ENCODE peak calls at places on chromosomes 7 and 10, in nine cellular contexts. One of them, this sample, is unnamed.

GRCh38 chr10:14035506-14035905 is 295.2 kb downstream of the FRMD4A start:
- DNase-seq in fibroblast of pulmonary artery: no peak
- DNase-seq in upper lobe of right lung: no peak
- DNase-seq in cardiac muscle cell: no peak
- DNase-seq in ovary: no peak
- DNase-seq in PC-9: no peak
- DNase-seq in effector memory CD4-positive, alpha-beta T cell: no peak
- DNase-seq in ascending aorta: no peak
- DNase-seq in Peyer's patch: no peak
- DNase-seq in this sample: no peak

GRCh38 chr7:44894881-44895600 is 9.7 kb upstream of the PURB start:
- DNase-seq in fibroblast of pulmonary artery: no peak
- DNase-seq in upper lobe of right lung: no peak
- DNase-seq in cardiac muscle cell: no peak
- DNase-seq in ovary: no peak
- DNase-seq in PC-9: no peak
- DNase-seq in effector memory CD4-positive, alpha-beta T cell: no peak
- DNase-seq in ascending aorta: no peak
- DNase-seq in Peyer's patch: no peak
- DNase-seq in this sample: no peak

GRCh38 chr10:124008187-124008970 is 85.0 kb downstream of the CHST15 start:
- DNase-seq in fibroblast of pulmonary artery: no peak
- DNase-seq in upper lobe of right lung: peak; percentile 39
- DNase-seq in cardiac muscle cell: no peak
- DNase-seq in ovary: no peak
- DNase-seq in PC-9: no peak
- DNase-seq in effector memory CD4-positive, alpha-beta T cell: no peak
- DNase-seq in ascending aorta: no peak
- DNase-seq in Peyer's patch: no peak
- DNase-seq in this sample: no peak

GRCh38 chr7:156764016-156764669 is 123.6 kb downstream of the RNF32 start:
- DNase-seq in fibroblast of pulmonary artery: peak; percentile 85
- DNase-seq in upper lobe of right lung: peak; percentile 79
- DNase-seq in cardiac muscle cell: peak; percentile 63
- DNase-seq in ovary: peak; percentile 65
- DNase-seq in PC-9: no peak
- DNase-seq in effector memory CD4-positive, alpha-beta T cell: no peak
- DNase-seq in ascending aorta: no peak
- DNase-seq in Peyer's patch: peak; percentile 75
- DNase-seq in this sample: peak; percentile 51

GRCh38 chr7:24319209-24319608 is 35.2 kb downstream of the NPY start:
- DNase-seq in fibroblast of pulmonary artery: no peak
- DNase-seq in upper lobe of right lung: no peak
- DNase-seq in cardiac muscle cell: no peak
- DNase-seq in ovary: no peak
- DNase-seq in PC-9: no peak
- DNase-seq in effector memory CD4-positive, alpha-beta T cell: no peak
- DNase-seq in ascending aorta: no peak
- DNase-seq in Peyer's patch: no peak
- DNase-seq in this sample: no peak

GRCh38 chr7:131769241-131769640 is 212.8 kb upstream of the PODXL start:
- DNase-seq in fibroblast of pulmonary artery: no peak
- DNase-seq in upper lobe of right lung: no peak
- DNase-seq in cardiac muscle cell: no peak
- DNase-seq in ovary: no peak
- DNase-seq in PC-9: peak; percentile 40
- DNase-seq in effector memory CD4-positive, alpha-beta T cell: no peak
- DNase-seq in ascending aorta: no peak
- DNase-seq in Peyer's patch: no peak
- DNase-seq in this sample: peak; percentile 55

GRCh38 chr10:102780246-102780645 is 36.5 kb downstream of the WBP1L start:
- DNase-seq in fibroblast of pulmonary artery: peak; percentile 77
- DNase-seq in upper lobe of right lung: no peak
- DNase-seq in cardiac muscle cell: no peak
- DNase-seq in ovary: no peak
- DNase-seq in PC-9: peak; percentile 57
- DNase-seq in effector memory CD4-positive, alpha-beta T cell: no peak
- DNase-seq in ascending aorta: no peak
- DNase-seq in Peyer's patch: no peak
- DNase-seq in this sample: no peak

GRCh38 chr10:110141185-110141584 is 66.2 kb upstream of the MXI1 start:
- DNase-seq in fibroblast of pulmonary artery: peak; percentile 87
- DNase-seq in upper lobe of right lung: no peak
- DNase-seq in cardiac muscle cell: no peak
- DNase-seq in ovary: no peak
- DNase-seq in PC-9: no peak
- DNase-seq in effector memory CD4-positive, alpha-beta T cell: no peak
- DNase-seq in ascending aorta: no peak
- DNase-seq in Peyer's patch: no peak
- DNase-seq in this sample: peak; percentile 97

GRCh38 chr7:33781796-33782195 is 123.5 kb upstream of the BMPER start:
- DNase-seq in fibroblast of pulmonary artery: no peak
- DNase-seq in upper lobe of right lung: no peak
- DNase-seq in cardiac muscle cell: no peak
- DNase-seq in ovary: no peak
- DNase-seq in PC-9: no peak
- DNase-seq in effector memory CD4-positive, alpha-beta T cell: no peak
- DNase-seq in ascending aorta: no peak
- DNase-seq in Peyer's patch: no peak
- DNase-seq in this sample: no peak

GRCh38 chr10:4686644-4686996 is 139.4 kb upstream of the AKR1E2 start:
- DNase-seq in fibroblast of pulmonary artery: peak; percentile 87
- DNase-seq in upper lobe of right lung: no peak
- DNase-seq in cardiac muscle cell: no peak
- DNase-seq in ovary: no peak
- DNase-seq in PC-9: peak; percentile 88
- DNase-seq in effector memory CD4-positive, alpha-beta T cell: no peak
- DNase-seq in ascending aorta: no peak
- DNase-seq in Peyer's patch: no peak
- DNase-seq in this sample: no peak

GRCh38 chr7:94525917-94526316 is 16.3 kb downstream of the CASD1 start:
- DNase-seq in fibroblast of pulmonary artery: no peak
- DNase-seq in upper lobe of right lung: no peak
- DNase-seq in cardiac muscle cell: no peak
- DNase-seq in ovary: no peak
- DNase-seq in PC-9: no peak
- DNase-seq in effector memory CD4-positive, alpha-beta T cell: no peak
- DNase-seq in ascending aorta: no peak
- DNase-seq in Peyer's patch: no peak
- DNase-seq in this sample: no peak

GRCh38 chr7:39465055-39465929 is 100.9 kb upstream of the YAE1 start:
- DNase-seq in fibroblast of pulmonary artery: peak; percentile 78
- DNase-seq in upper lobe of right lung: no peak
- DNase-seq in cardiac muscle cell: peak; percentile 75
- DNase-seq in ovary: peak; percentile 41
- DNase-seq in PC-9: peak; percentile 64
- DNase-seq in effector memory CD4-positive, alpha-beta T cell: no peak
- DNase-seq in ascending aorta: peak; percentile 67
- DNase-seq in Peyer's patch: no peak
- DNase-seq in this sample: peak; percentile 63

GRCh38 chr10:119541459-119542356 is 811 bp downstream of the RGS10 start:
- DNase-seq in fibroblast of pulmonary artery: no peak
- DNase-seq in upper lobe of right lung: peak; percentile 83
- DNase-seq in cardiac muscle cell: no peak
- DNase-seq in ovary: peak; percentile 50
- DNase-seq in PC-9: peak; percentile 41
- DNase-seq in effector memory CD4-positive, alpha-beta T cell: peak; percentile 7
- DNase-seq in ascending aorta: no peak
- DNase-seq in Peyer's patch: no peak
- DNase-seq in this sample: no peak
- H3K4me3 ChIP-seq in fibroblast of pulmonary artery: peak overlapping the region; percentile 75
- H3K4me3 ChIP-seq in upper lobe of right lung: peak overlapping the region; percentile 63
- H3K4me3 ChIP-seq in cardiac muscle cell: peak overlapping the region; percentile 48
- H3K4me3 ChIP-seq in ovary: peak overlapping the region; percentile 92
- H3K4me3 ChIP-seq in PC-9: peak overlapping the region; percentile 77
- H3K4me3 ChIP-seq in effector memory CD4-positive, alpha-beta T cell: peak overlapping the region; percentile 90
- H3K4me3 ChIP-seq in ascending aorta: peak overlapping the region; percentile 89
- H3K4me3 ChIP-seq in Peyer's patch: peak overlapping the region; percentile 66
- H3K4me3 ChIP-seq in this sample: peak overlapping the region; percentile 59

GRCh38 chr7:92255308-92255707 is 9.5 kb downstream of the ANKIB1 start:
- DNase-seq in fibroblast of pulmonary artery: peak; percentile 87
- DNase-seq in upper lobe of right lung: no peak
- DNase-seq in cardiac muscle cell: no peak
- DNase-seq in ovary: no peak
- DNase-seq in PC-9: peak; percentile 56
- DNase-seq in effector memory CD4-positive, alpha-beta T cell: no peak
- DNase-seq in ascending aorta: peak; percentile 68
- DNase-seq in Peyer's patch: no peak
- DNase-seq in this sample: no peak
- H3K4me3 ChIP-seq in fibroblast of pulmonary artery: peak overlapping the region; percentile 2
- H3K4me3 ChIP-seq in upper lobe of right lung: peak overlapping the region; percentile 11
- H3K4me3 ChIP-seq in cardiac muscle cell: no peak overlapping the region
- H3K4me3 ChIP-seq in ovary: no peak overlapping the region
- H3K4me3 ChIP-seq in PC-9: no peak overlapping the region
- H3K4me3 ChIP-seq in effector memory CD4-positive, alpha-beta T cell: no peak overlapping the region
- H3K4me3 ChIP-seq in ascending aorta: peak overlapping the region; percentile 45
- H3K4me3 ChIP-seq in Peyer's patch: no peak overlapping the region
- H3K4me3 ChIP-seq in this sample: no peak overlapping the region

DNA sequence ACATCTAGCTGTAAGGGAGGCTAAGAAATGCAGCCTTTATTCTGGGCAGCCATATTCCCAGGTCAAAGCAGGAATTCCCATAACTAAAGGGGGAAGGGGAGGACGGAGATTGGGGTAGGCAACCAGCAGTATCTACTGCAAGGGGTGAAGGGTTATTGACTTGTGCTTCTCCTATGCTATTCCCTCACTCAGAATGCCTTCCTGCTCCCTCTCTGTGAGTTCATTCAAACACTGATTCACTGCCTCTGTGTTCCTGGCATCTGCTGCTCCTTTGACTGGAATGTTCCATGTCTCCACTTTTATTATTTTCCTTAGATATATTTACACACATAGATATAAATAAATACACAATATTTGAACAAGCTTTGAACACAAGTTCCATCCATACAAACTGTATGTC is 11.1 kb downstream of the HTR7 start:
- DNase-seq in fibroblast of pulmonary artery: no peak
- DNase-seq in upper lobe of right lung: no peak
- DNase-seq in cardiac muscle cell: no peak
- DNase-seq in ovary: no peak
- DNase-seq in PC-9: no peak
- DNase-seq in effector memory CD4-positive, alpha-beta T cell: no peak
- DNase-seq in ascending aorta: no peak
- DNase-seq in Peyer's patch: no peak
- DNase-seq in this sample: no peak
- H3K4me3 ChIP-seq in fibroblast of pulmonary artery: no peak overlapping the region
- H3K4me3 ChIP-seq in upper lobe of right lung: no peak overlapping the region
- H3K4me3 ChIP-seq in cardiac muscle cell: no peak overlapping the region
- H3K4me3 ChIP-seq in ovary: no peak overlapping the region
- H3K4me3 ChIP-seq in PC-9: no peak overlapping the region
- H3K4me3 ChIP-seq in effector memory CD4-positive, alpha-beta T cell: no peak overlapping the region
- H3K4me3 ChIP-seq in ascending aorta: no peak overlapping the region
- H3K4me3 ChIP-seq in Peyer's patch: no peak overlapping the region
- H3K4me3 ChIP-seq in this sample: no peak overlapping the region

GRCh38 chr7:151437163-151437553 is 2.8 kb downstream of the CRYGN start:
- DNase-seq in fibroblast of pulmonary artery: no peak
- DNase-seq in upper lobe of right lung: peak; percentile 41
- DNase-seq in cardiac muscle cell: no peak
- DNase-seq in ovary: peak; percentile 45
- DNase-seq in PC-9: no peak
- DNase-seq in effector memory CD4-positive, alpha-beta T cell: no peak
- DNase-seq in ascending aorta: no peak
- DNase-seq in Peyer's patch: no peak
- DNase-seq in this sample: no peak

GRCh38 chr7:151439855-151440798 is at the start of gene CRYGN:
- DNase-seq in fibroblast of pulmonary artery: no peak
- DNase-seq in upper lobe of right lung: peak; percentile 58
- DNase-seq in cardiac muscle cell: peak; percentile 45
- DNase-seq in ovary: peak; percentile 60
- DNase-seq in PC-9: no peak
- DNase-seq in effector memory CD4-positive, alpha-beta T cell: no peak
- DNase-seq in ascending aorta: peak; percentile 65
- DNase-seq in Peyer's patch: no peak
- DNase-seq in this sample: no peak

GRCh38 chr7:151440799-151441443 is 980 bp upstream of the CRYGN start:
- DNase-seq in fibroblast of pulmonary artery: peak; percentile 18
- DNase-seq in upper lobe of right lung: peak; percentile 48
- DNase-seq in cardiac muscle cell: no peak
- DNase-seq in ovary: peak; percentile 54
- DNase-seq in PC-9: no peak
- DNase-seq in effector memory CD4-positive, alpha-beta T cell: no peak
- DNase-seq in ascending aorta: no peak
- DNase-seq in Peyer's patch: no peak
- DNase-seq in this sample: peak; percentile 78

GRCh38 chr7:151437866-151438516 is 1.9 kb downstream of the CRYGN start:
- DNase-seq in fibroblast of pulmonary artery: no peak
- DNase-seq in upper lobe of right lung: peak; percentile 47
- DNase-seq in cardiac muscle cell: no peak
- DNase-seq in ovary: peak; percentile 39
- DNase-seq in PC-9: no peak
- DNase-seq in effector memory CD4-positive, alpha-beta T cell: no peak
- DNase-seq in ascending aorta: no peak
- DNase-seq in Peyer's patch: no peak
- DNase-seq in this sample: no peak

GRCh38 chr7:151438864-151439601 is 908 bp downstream of the CRYGN start:
- DNase-seq in fibroblast of pulmonary artery: no peak
- DNase-seq in upper lobe of right lung: peak; percentile 46
- DNase-seq in cardiac muscle cell: no peak
- DNase-seq in ovary: peak; percentile 28
- DNase-seq in PC-9: no peak
- DNase-seq in effector memory CD4-positive, alpha-beta T cell: no peak
- DNase-seq in ascending aorta: peak; percentile 56
- DNase-seq in Peyer's patch: no peak
- DNase-seq in this sample: no peak
- H3K4me3 ChIP-seq in fibroblast of pulmonary artery: no peak overlapping the region
- H3K4me3 ChIP-seq in upper lobe of right lung: no peak overlapping the region
- H3K4me3 ChIP-seq in cardiac muscle cell: peak overlapping the region; percentile 41
- H3K4me3 ChIP-seq in ovary: no peak overlapping the region
- H3K4me3 ChIP-seq in PC-9: no peak overlapping the region
- H3K4me3 ChIP-seq in effector memory CD4-positive, alpha-beta T cell: no peak overlapping the region
- H3K4me3 ChIP-seq in ascending aorta: no peak overlapping the region
- H3K4me3 ChIP-seq in Peyer's patch: no peak overlapping the region
- H3K4me3 ChIP-seq in this sample: no peak overlapping the region

GRCh38 chr10:21509391-21510217 is 15.9 kb downstream of the SKIDA1 start:
- DNase-seq in fibroblast of pulmonary artery: no peak
- DNase-seq in upper lobe of right lung: peak; percentile 52
- DNase-seq in cardiac muscle cell: peak; percentile 45
- DNase-seq in ovary: peak; percentile 65
- DNase-seq in PC-9: no peak
- DNase-seq in effector memory CD4-positive, alpha-beta T cell: no peak
- DNase-seq in ascending aorta: no peak
- DNase-seq in Peyer's patch: no peak
- DNase-seq in this sample: no peak

GRCh38 chr10:21507066-21507669 is 18.3 kb downstream of the SKIDA1 start:
- DNase-seq in fibroblast of pulmonary artery: no peak
- DNase-seq in upper lobe of right lung: no peak
- DNase-seq in cardiac muscle cell: no peak
- DNase-seq in ovary: no peak
- DNase-seq in PC-9: no peak
- DNase-seq in effector memory CD4-positive, alpha-beta T cell: no peak
- DNase-seq in ascending aorta: no peak
- DNase-seq in Peyer's patch: no peak
- DNase-seq in this sample: no peak

GRCh38 chr10:21510218-21511070 is 15.0 kb downstream of the SKIDA1 start:
- DNase-seq in fibroblast of pulmonary artery: no peak
- DNase-seq in upper lobe of right lung: peak; percentile 63
- DNase-seq in cardiac muscle cell: peak; percentile 64
- DNase-seq in ovary: peak; percentile 68
- DNase-seq in PC-9: no peak
- DNase-seq in effector memory CD4-positive, alpha-beta T cell: no peak
- DNase-seq in ascending aorta: no peak
- DNase-seq in Peyer's patch: no peak
- DNase-seq in this sample: no peak

GRCh38 chr10:21506351-21506750 is 19.1 kb downstream of the SKIDA1 start:
- DNase-seq in fibroblast of pulmonary artery: no peak
- DNase-seq in upper lobe of right lung: no peak
- DNase-seq in cardiac muscle cell: no peak
- DNase-seq in ovary: no peak
- DNase-seq in PC-9: no peak
- DNase-seq in effector memory CD4-positive, alpha-beta T cell: no peak
- DNase-seq in ascending aorta: no peak
- DNase-seq in Peyer's patch: no peak
- DNase-seq in this sample: peak; percentile 24

GRCh38 chr10:21508987-21509334 is 16.5 kb downstream of the SKIDA1 start:
- DNase-seq in fibroblast of pulmonary artery: no peak
- DNase-seq in upper lobe of right lung: no peak
- DNase-seq in cardiac muscle cell: peak; percentile 62
- DNase-seq in ovary: no peak
- DNase-seq in PC-9: no peak
- DNase-seq in effector memory CD4-positive, alpha-beta T cell: no peak
- DNase-seq in ascending aorta: no peak
- DNase-seq in Peyer's patch: no peak
- DNase-seq in this sample: no peak
- H3K4me3 ChIP-seq in fibroblast of pulmonary artery: no peak overlapping the region
- H3K4me3 ChIP-seq in upper lobe of right lung: no peak overlapping the region
- H3K4me3 ChIP-seq in cardiac muscle cell: peak overlapping the region; percentile 78
- H3K4me3 ChIP-seq in ovary: no peak overlapping the region
- H3K4me3 ChIP-seq in PC-9: no peak overlapping the region
- H3K4me3 ChIP-seq in effector memory CD4-positive, alpha-beta T cell: no peak overlapping the region
- H3K4me3 ChIP-seq in ascending aorta: no peak overlapping the region
- H3K4me3 ChIP-seq in Peyer's patch: no peak overlapping the region
- H3K4me3 ChIP-seq in this sample: no peak overlapping the region